ENCODE peak calls at places on chromosomes 5 and 9, in four cellular contexts. A, W, H and F are unnamed samples.

GRCh38 chr9:131593255-131593820 is 48.0 kb downstream of the PRRT1B start:
- DNase-seq in A (no peak), H (no peak), W (no peak), F (no peak)

GRCh38 chr5:60210810-60211209 is 317.3 kb upstream of the PDE4D start:
- DNase-seq in A (peak; percentile 23), H (no peak), W (no peak), F (no peak)

GRCh38 chr5:100731768-100732167 is 171.3 kb downstream of the ST8SIA4 start:
- DNase-seq in W (no peak), A (no peak), H (no peak), F (no peak)

GRCh38 chr5:143094087-143094511 is 309.4 kb downstream of the NR3C1 start:
- DNase-seq in A (peak; percentile 78), H (no peak), W (no peak), F (no peak)

GRCh38 chr5:179870403-179870903 is 11.8 kb upstream of the MRNIP start:
- DNase-seq in W (peak; percentile 29), A (no peak), H (peak; percentile 75), F (peak; percentile 87)

GRCh38 chr5:176810084-176810597 is at the start of gene UNC5A:
- DNase-seq in H (peak; percentile 92), A (peak; percentile 73), W (no peak), F (peak; percentile 91)

GRCh38 chr9:13427587-13427986 is 148.1 kb upstream of the MPDZ start:
- DNase-seq in A (no peak), W (peak; percentile 14), H (peak; percentile 21), F (peak; percentile 30)

GRCh38 chr5:161263186-161263585 is 283.3 kb downstream of the GABRB2 start:
- DNase-seq in A (no peak), H (no peak), W (no peak), F (no peak)

GRCh38 chr5:90590-91547 is 1.1 kb upstream of the PLEKHG4B start:
- DNase-seq in A (no peak), H (no peak), W (no peak), F (no peak)

GRCh38 chr9:972512-973294 is 3.8 kb upstream of the DMRT3 start:
- DNase-seq in H (no peak), A (peak; percentile 50), W (no peak), F (peak; percentile 27)

GRCh38 chr5:71587709-71588532 is 781 bp downstream of the MCCC2 start:
- DNase-seq in H (peak; percentile 26), A (peak; percentile 13), W (peak; percentile 21), F (peak; percentile 21)

GRCh38 chr5:150489358-150490295 is 18.3 kb upstream of the NDST1 start:
- DNase-seq in H (no peak), W (no peak), A (no peak), F (no peak)

GRCh38 chr5:73322453-73323076 is 126.0 kb downstream of the FOXD1 start:
- DNase-seq in H (no peak), A (no peak), W (no peak), F (no peak)

GRCh38 chr5:171845857-171846785 is 60.5 kb downstream of the SMIM23 start:
- DNase-seq in H (no peak), A (no peak), W (no peak), F (no peak)

GRCh38 chr9:128727626-128728248 is 3.8 kb upstream of the ZDHHC12 start:
- DNase-seq in H (no peak), A (no peak), W (no peak), F (no peak)

GRCh38 chr5:120546922-120547321 is 82.8 kb downstream of the PRR16 start:
- DNase-seq in W (no peak), H (no peak), A (no peak), F (no peak)

GRCh38 chr5:871596-872298 is 20.9 kb downstream of the BRD9 start:
- DNase-seq in H (no peak), A (no peak), W (no peak), F (no peak)

GRCh38 chr9:97468658-97469448 is 32.6 kb upstream of the TMOD1 start:
- DNase-seq in H (peak; percentile 65), A (peak; percentile 77), W (peak; percentile 67), F (peak; percentile 75)

GRCh38 chr5:37662789-37663475 is 176.9 kb downstream of the GDNF start:
- DNase-seq in W (no peak), A (no peak), H (peak; percentile 1), F (no peak)

GRCh38 chr9:78300209-78300608 is 3.3 kb downstream of the PSAT1 start:
- DNase-seq in H (no peak), A (no peak), W (peak; percentile 31), F (no peak)

GRCh38 chr9:105329729-105330082 is 85.3 kb downstream of the SLC44A1 start:
- DNase-seq in W (no peak), A (no peak), H (no peak), F (no peak)

GRCh38 chr5:141761-142160 is 49.5 kb upstream of the LRRC14B start:
- DNase-seq in H (no peak), W (no peak), A (no peak), F (peak; percentile 17)

GRCh38 chr9:37988041-37988440 is 81.0 kb downstream of the SHB start:
- DNase-seq in A (no peak), H (no peak), W (no peak), F (no peak)

GRCh38 chr5:93599427-93600146 is 16.6 kb downstream of the NR2F1 start:
- DNase-seq in W (no peak), A (peak; percentile 38), H (no peak), F (peak; percentile 44)

GRCh38 chr5:138869763-138870500 is 5.2 kb downstream of the LRRTM2 start:
- DNase-seq in W (no peak), H (no peak), A (no peak), F (no peak)

GRCh38 chr5:142803428-142804111 is 33.4 kb downstream of the ARHGAP26 start:
- DNase-seq in A (no peak), H (no peak), W (no peak), F (no peak)

GRCh38 chr5:313265-313664 is 8.2 kb upstream of the AHRR start:
- DNase-seq in H (no peak), A (no peak), W (no peak), F (no peak)

GRCh38 chr5:62506659-62507460 is 71.8 kb upstream of the LRRC70 start:
- DNase-seq in A (no peak), H (no peak), W (no peak), F (no peak)

GRCh38 chr5:80216753-80217596 is 38.9 kb downstream of the SERINC5 start:
- DNase-seq in A (no peak), W (no peak), H (no peak), F (no peak)
- TF ChIP-seq FOXJ3 in A (no peak), W (no peak), H (no peak), F (no peak)

GRCh38 chr5:153824909-153825308 is 213.8 kb downstream of the FAM114A2 start:
- DNase-seq in H (no peak), W (no peak), A (peak; percentile 15), F (no peak)
- TF ChIP-seq MAX in H (no peak), W (no peak), A (no peak), F (no peak)

DNA sequence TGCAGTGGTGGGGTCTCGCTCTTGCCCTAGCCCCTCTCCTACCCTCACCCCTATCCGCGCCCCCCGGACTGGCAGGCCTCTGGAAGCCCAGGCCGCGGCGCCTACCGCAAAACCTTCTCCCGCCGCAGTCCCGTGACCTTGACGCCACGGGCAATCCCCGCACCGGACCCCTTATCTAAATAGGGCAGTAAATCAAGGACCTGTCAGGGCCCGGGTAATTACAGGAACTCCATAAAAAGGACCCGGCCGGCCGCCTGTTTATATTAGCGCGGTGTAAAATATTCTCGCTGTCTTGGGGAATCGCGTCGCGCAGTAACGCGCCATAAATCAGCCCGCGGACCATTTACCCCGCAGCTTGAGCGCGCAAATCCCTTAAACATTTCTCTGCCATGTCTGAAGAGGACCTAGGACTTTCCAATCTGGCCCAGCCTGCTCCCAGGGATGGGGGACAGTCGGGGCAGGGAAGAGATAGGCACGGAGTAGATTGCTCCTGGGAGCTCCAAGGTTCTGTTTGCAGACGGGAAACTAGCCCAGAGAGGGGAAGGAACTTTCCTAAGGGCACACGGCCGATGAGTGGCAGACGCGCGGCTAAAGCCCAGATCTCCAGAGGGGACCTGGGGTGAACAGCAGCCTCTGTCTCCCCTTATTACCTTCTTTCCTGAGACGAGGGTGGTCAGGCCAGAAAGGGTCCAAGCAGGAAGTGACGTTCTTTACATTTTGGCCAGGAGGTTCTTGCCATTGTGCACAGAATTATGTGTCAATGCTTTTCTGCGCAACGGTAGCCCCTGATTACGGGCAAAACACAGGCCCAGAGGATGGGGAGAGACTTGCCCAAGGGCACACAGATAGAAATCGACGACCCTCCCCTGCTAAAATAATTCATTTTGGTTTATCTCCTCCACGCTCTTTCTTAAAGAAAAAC is 4.8 kb upstream of the HAND1 start:
- DNase-seq in W (no peak), A (no peak), H (no peak), F (no peak)
- TF ChIP-seq FOXJ3 in W (no peak), A (no peak), H (no peak), F (no peak)

GRCh38 chr9:124839612-124840299 is 13.5 kb upstream of the WDR38 start:
- DNase-seq in A (peak; percentile 74), H (peak; percentile 45), W (peak; percentile 43), F (peak; percentile 77)
- TF ChIP-seq MAX in A (no peak), H (no peak), W (no peak), F (no peak)

GRCh38 chr9:79570449-79571308 is 1.1 kb upstream of the TLE4 start:
- DNase-seq in A (peak; percentile 63), H (peak; percentile 13), W (no peak), F (peak; percentile 71)
- TF ChIP-seq FOXJ3 in A (no peak), H (no peak), W (no peak), F (no peak)

GRCh38 chr9:133046900-133047295 is 14.9 kb upstream of the CEL start:
- DNase-seq in A (no peak), W (no peak), H (no peak), F (no peak)

GRCh38 chr9:133050781-133051180 is 11.0 kb upstream of the CEL start:
- DNase-seq in H (no peak), W (no peak), A (no peak), F (no peak)

GRCh38 chr9:133050142-133050541 is 11.6 kb upstream of the CEL start:
- DNase-seq in W (no peak), A (no peak), H (no peak), F (no peak)

GRCh38 chr9:133049043-133049442 is 12.7 kb upstream of the CEL start:
- DNase-seq in H (no peak), W (no peak), A (no peak), F (no peak)

GRCh38 chr9:133048595-133048994 is 13.2 kb upstream of the CEL start:
- DNase-seq in H (peak; percentile 60), A (peak; percentile 43), W (no peak), F (peak; percentile 58)
- TF ChIP-seq MAX in H (no peak), A (no peak), W (no peak), F (no peak)

DNA sequence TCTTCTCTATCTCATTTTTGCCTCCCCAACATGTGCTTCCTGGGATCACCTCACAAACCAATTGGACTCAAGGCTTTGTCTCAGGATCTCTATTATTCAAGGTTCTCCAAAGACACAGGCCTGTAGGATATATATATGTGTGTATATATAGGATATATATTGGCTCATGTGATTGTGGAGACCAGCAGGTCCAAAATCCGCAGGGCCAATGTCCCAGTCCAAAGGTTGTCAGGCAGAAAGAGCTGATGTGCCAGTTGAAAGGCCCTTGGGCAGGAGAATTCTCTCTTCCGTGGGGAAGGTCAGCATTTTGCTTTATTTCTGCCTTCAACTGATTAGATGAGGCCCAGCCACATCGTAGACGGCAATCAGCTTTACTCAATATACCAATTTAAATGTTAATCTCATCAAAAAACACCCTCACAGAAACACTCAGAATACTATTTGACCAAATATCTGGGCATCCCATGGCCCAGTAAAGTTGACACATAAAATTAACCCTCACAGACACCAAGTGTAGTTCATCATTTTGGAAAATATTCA is 1.3 kb upstream of the FBLL1 start:
- DNase-seq in H (no peak), W (no peak), A (no peak), F (no peak)
- TF ChIP-seq FOXJ3 in H (no peak), W (no peak), A (no peak), F (no peak)

GRCh38 chr5:110096419-110096818 is 406.7 kb downstream of the MAN2A1 start:
- DNase-seq in H (no peak), W (no peak), A (no peak), F (no peak)
- TF ChIP-seq MAX in H (no peak), W (no peak), A (no peak), F (no peak)